ENCODE peak calls at places on chromosome 22, in six cellular contexts. F is activated B cell treated with CpG ODN at 0.5 μM for 24 hours, I is fibroblast of pulmonary artery, L is cardiac muscle cell, N is colonic mucosa, P is esophagus squamous epithelium. O is an unnamed sample.

GRCh38 chr22:38412435-38413084 is 42.4 kb downstream of the KCNJ4 start:
- DNase-seq in L (no peak), P (no peak), I (no peak), F (peak; percentile 45), N (peak; percentile 51), O (peak; percentile 53)

GRCh38 chr22:37765953-37766566 is 41.7 kb upstream of the GCAT start:
- DNase-seq in L (no peak), N (no peak), F (no peak), I (no peak), P (no peak), O (no peak)

GRCh38 chr22:39405346-39406085 is 5.9 kb downstream of the TAB1 start:
- DNase-seq in F (no peak), N (no peak), L (peak; percentile 78), I (peak; percentile 75), P (no peak), O (no peak)

GRCh38 chr22:42271906-42272305 is 1.5 kb upstream of the TCF20 start:
- DNase-seq in P (no peak), N (no peak), F (no peak), I (no peak), L (no peak), O (no peak)

GRCh38 chr22:38034278-38034882 is 22.8 kb upstream of the PICK1 start:
- DNase-seq in N (peak; percentile 58), I (peak; percentile 93), P (no peak), L (peak; percentile 95), F (no peak), O (no peak)

GRCh38 chr22:23179381-23180294 is 671 bp upstream of the BCR start:
- DNase-seq in F (no peak), P (no peak), L (peak; percentile 18), I (no peak), N (peak; percentile 32), O (no peak)

GRCh38 chr22:35140879-35141745 is 75.2 kb downstream of the ISX start:
- DNase-seq in P (no peak), I (no peak), N (peak; percentile 82), L (no peak), F (no peak), O (no peak)

GRCh38 chr22:20494978-20495860 is at the start of gene KLHL22:
- DNase-seq in N (peak; percentile 43), L (no peak), I (no peak), F (no peak), P (no peak), O (no peak)

GRCh38 chr22:21791635-21792625 is 56.3 kb upstream of the YPEL1 start:
- DNase-seq in I (peak; percentile 30), F (no peak), N (no peak), P (no peak), L (peak; percentile 50), O (no peak)

GRCh38 chr22:19937616-19938473 is 3.7 kb upstream of the COMT start:
- DNase-seq in F (no peak), I (peak; percentile 26), P (no peak), L (peak; percentile 25), N (no peak), O (no peak)

GRCh38 chr22:49257551-49257951 is 570.1 kb downstream of the BRD1 start:
- DNase-seq in I (no peak), N (no peak), F (no peak), P (no peak), L (no peak), O (no peak)

GRCh38 chr22:35174398-35174797 is 82.9 kb upstream of the HMGXB4 start:
- DNase-seq in F (no peak), I (no peak), P (no peak), N (no peak), L (no peak), O (no peak)

GRCh38 chr22:41768420-41768819 is 32.1 kb upstream of the CCDC134 start:
- DNase-seq in P (no peak), F (no peak), L (peak; percentile 44), N (no peak), I (peak; percentile 52), O (no peak)

GRCh38 chr22:19167106-19167869 is 11.2 kb downstream of the SLC25A1 start:
- DNase-seq in F (no peak), P (no peak), L (no peak), I (no peak), N (no peak), O (no peak)

GRCh38 chr22:23036684-23037428 is 33.5 kb upstream of the GNAZ start:
- DNase-seq in N (no peak), I (peak; percentile 35), P (no peak), F (no peak), L (peak; percentile 17), O (no peak)

GRCh38 chr22:17724241-17724640 is 50.0 kb downstream of the BID start:
- DNase-seq in P (no peak), L (no peak), I (no peak), N (no peak), F (no peak), O (no peak)

GRCh38 chr22:30802202-30803166 is 107.8 kb downstream of the OSBP2 start:
- DNase-seq in I (peak; percentile 92), N (peak; percentile 81), L (peak; percentile 96), P (no peak), F (peak; percentile 32), O (peak; percentile 43)
- TF ChIP-seq CTCF in I (no peak), N (peak; percentile 26), L (peak; percentile 19), P (peak; percentile 75), F (no peak), O (no peak)

GRCh38 chr22:33821290-33821689 is 99.0 kb downstream of the LARGE1 start:
- DNase-seq in N (no peak), I (peak; percentile 3), P (no peak), L (no peak), F (no peak), O (no peak)

GRCh38 chr22:33823552-33823951 is 96.7 kb downstream of the LARGE1 start:
- DNase-seq in P (no peak), I (peak; percentile 37), N (no peak), F (no peak), L (peak; percentile 23), O (no peak)

DNA sequence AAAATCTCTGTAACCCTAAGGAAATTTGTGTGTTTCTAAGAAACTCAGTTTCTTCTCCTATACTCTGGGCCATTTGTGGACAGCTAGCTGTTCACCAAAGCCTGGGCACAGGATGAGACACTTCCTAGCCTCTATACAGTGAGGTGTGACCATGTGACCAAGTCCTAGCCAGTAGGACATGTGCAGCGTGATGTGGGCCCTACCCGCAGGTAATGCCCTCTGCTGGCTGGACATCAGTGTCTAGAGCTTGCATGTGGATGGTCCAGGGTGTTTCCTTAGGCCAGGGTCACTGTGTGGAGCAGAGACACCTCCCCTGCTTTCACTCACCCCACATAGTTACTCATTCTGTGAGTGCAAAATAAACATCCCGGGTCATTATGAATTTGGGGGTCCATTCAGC is 100.5 kb downstream of the LARGE1 start:
- DNase-seq in P (no peak), N (no peak), I (no peak), L (no peak), F (no peak), O (no peak)
- TF ChIP-seq CTCF in P (no peak), N (no peak), I (no peak), L (no peak), F (no peak), O (no peak)

GRCh38 chr22:33274214-33274828 is 216.1 kb upstream of the SYN3 start:
- DNase-seq in F (peak; percentile 22), P (no peak), N (peak; percentile 37), I (peak; percentile 27), L (peak; percentile 12), O (no peak)
- TF ChIP-seq CTCF in F (no peak), P (no peak), N (peak; percentile 26), I (peak; percentile 52), L (peak; percentile 43), O (no peak)

GRCh38 chr22:44702479-44703219 is 645 bp downstream of the PRR5 start:
- DNase-seq in P (no peak), I (peak; percentile 34), N (peak; percentile 47), L (peak; percentile 45), F (no peak), O (no peak)
- TF ChIP-seq CTCF in P (no peak), I (no peak), N (no peak), L (peak; percentile 14), F (no peak), O (no peak)

DNA sequence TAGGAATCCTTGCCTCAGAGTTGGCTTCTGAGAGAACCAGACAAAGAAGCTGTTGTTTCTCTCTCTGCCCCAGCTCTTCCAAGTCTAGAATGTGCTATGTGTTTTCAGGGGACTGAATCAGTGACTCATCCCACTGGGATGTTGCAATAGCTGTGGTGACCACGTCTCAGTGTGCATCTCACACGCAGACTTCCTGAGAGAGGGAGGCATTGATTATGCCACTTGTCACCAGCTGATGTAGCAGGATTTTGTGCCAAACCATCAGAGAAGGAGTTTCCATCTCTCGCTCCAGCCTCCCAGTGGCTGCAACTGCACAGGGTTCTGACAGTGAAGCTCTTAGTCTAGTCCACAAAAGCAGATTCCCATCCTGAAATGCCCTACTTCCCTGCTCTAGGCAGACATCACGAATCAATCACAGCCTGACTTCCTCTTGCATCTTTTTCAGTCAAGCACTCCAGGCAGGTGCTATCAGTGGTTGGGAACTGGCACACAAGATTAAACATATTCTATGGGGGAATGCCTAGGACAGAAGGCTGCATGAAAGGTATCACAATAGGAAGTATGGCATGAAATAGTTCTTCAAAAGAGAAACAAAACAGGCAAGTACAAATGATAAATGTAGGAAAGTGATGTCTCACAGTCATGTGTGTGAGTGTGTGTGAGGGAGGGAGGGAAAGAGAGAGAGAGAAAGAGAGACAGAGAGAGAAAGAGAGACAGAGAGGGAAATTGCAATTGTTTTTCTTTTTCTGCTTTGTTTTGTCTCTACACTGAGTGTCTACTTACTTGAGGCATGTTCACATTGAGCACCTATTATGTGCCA is 456.0 kb downstream of the MIAT start:
- DNase-seq in P (no peak), F (no peak), I (peak; percentile 96), L (peak; percentile 95), N (peak; percentile 35), O (no peak)
- TF ChIP-seq CTCF in P (no peak), F (no peak), I (peak; percentile 20), L (no peak), N (no peak), O (no peak)

DNA sequence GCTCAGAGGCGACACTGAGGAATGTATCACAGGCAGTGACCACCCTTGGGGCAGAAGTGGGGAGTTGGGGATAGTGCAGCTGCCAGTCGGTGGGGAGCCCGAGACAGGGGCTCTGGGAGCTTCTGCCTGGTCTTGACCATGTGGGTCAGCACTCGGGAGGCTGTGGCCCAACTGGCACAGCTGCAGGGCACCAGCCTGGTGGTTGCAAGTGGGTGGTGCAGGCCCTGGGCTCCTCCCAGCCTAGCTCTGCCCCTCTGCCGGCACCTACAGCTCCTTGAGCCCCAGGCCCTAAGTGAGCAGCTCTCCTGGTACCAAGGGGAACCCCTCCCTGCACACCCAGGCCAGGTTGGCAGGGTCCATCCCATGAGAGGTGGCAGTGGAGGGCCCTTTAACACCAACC is 12.6 kb upstream of the RASL10A start:
- DNase-seq in L (no peak), I (no peak), F (no peak), P (no peak), N (no peak), O (no peak)
- TF ChIP-seq CTCF in L (no peak), I (no peak), F (no peak), P (no peak), N (no peak), O (no peak)

O was measured in natural killer cell.